ENCODE peak calls at places on chromosome 11, in four cellular contexts. A is NCI-H1105, I is cardiac muscle cell, E is neuronal stem cell. O is an unnamed sample.
A peak's percentile ranks its signal among the peaks of the same experiment; 100 is the strongest.

GRCh38 chr11:269146-269890 is 8.9 kb upstream of the NLRP6 start:
- DNase-seq in E (no peak), I (no peak), A (no peak), O (no peak)

GRCh38 chr11:93663021-93663420 is 1.5 kb downstream of the CEP295 start:
- DNase-seq in A (no peak), E (no peak), I (no peak), O (no peak)

GRCh38 chr11:17184882-17185587 is 22.8 kb downstream of the PIK3C2A start:
- DNase-seq in I (no peak), E (no peak), A (no peak), O (no peak)

GRCh38 chr11:63768232-63769043 is at the start of gene ZFTA:
- DNase-seq in I (peak; percentile 70), A (peak; percentile 71), E (peak; percentile 72), O (peak; percentile 55)

GRCh38 chr11:77180346-77180745 is 52.3 kb downstream of the MYO7A start:
- DNase-seq in I (no peak), A (no peak), E (no peak), O (no peak)

GRCh38 chr11:119029340-119030028 is 1.2 kb downstream of the SLC37A4 start:
- DNase-seq in A (no peak), I (peak; percentile 6), E (no peak), O (no peak)

GRCh38 chr11:75350743-75351540 is 519 bp downstream of the ARRB1 start:
- DNase-seq in E (no peak), A (no peak), I (peak; percentile 24), O (peak; percentile 18)

GRCh38 chr11:92687724-92688123 is 281.7 kb upstream of the MTNR1B start:
- DNase-seq in A (no peak), E (no peak), I (no peak), O (no peak)

GRCh38 chr11:19121646-19122045 is 4.7 kb downstream of the ZDHHC13 start:
- DNase-seq in A (no peak), I (no peak), E (no peak), O (no peak)

O was measured in NCI-H2171 treated with DMSO at 0.1 percent for 48 hours.